ENCODE peak calls at places on chromosomes 12 and 14, in four cellular contexts. L, M, V and P are unnamed samples.

GRCh38 chr14:31933716-31934115 is 143.4 kb upstream of the ARHGAP5 start:
- DNase-seq in M (no peak), V (no peak), L (no peak), P (no peak)

GRCh38 chr14:56224691-56225681 is 106.8 kb downstream of the PELI2 start:
- DNase-seq in L (no peak), V (peak; percentile 57), M (no peak), P (no peak)

GRCh38 chr12:25689996-25690501 is 137.0 kb upstream of the LMNTD1 start:
- DNase-seq in V (peak; percentile 50), M (no peak), L (peak; percentile 30), P (no peak)

GRCh38 chr12:129706716-129707115 is 197.1 kb downstream of the TMEM132D start:
- DNase-seq in L (no peak), M (no peak), V (no peak), P (no peak)

GRCh38 chr12:118874698-118875548 is 106.4 kb upstream of the SRRM4 start:
- DNase-seq in V (no peak), L (no peak), M (no peak), P (peak; percentile 16)

GRCh38 chr12:12266389-12266872 is 413 bp downstream of the LRP6 start:
- DNase-seq in M (no peak), V (no peak), L (no peak), P (no peak)

GRCh38 chr14:37150414-37150813 is 22.0 kb downstream of the SLC25A21 start:
- DNase-seq in L (no peak), M (no peak), V (no peak), P (no peak)

GRCh38 chr12:131834798-131835615 is 6.8 kb downstream of the MMP17 start:
- DNase-seq in M (no peak), V (no peak), L (no peak), P (no peak)

GRCh38 chr12:8038659-8039114 is 6.2 kb downstream of the FOXJ2 start:
- DNase-seq in V (peak; percentile 89), L (peak; percentile 52), M (no peak), P (no peak)

GRCh38 chr14:61632401-61633195 is 62.7 kb upstream of the HIF1A start:
- DNase-seq in V (no peak), L (no peak), M (no peak), P (no peak)

GRCh38 chr12:26868505-26869494 is 35.8 kb upstream of the ITPR2 start:
- DNase-seq in V (no peak), M (no peak), L (no peak), P (no peak)

GRCh38 chr14:51304956-51305355 is 64.9 kb downstream of the TMX1 start:
- DNase-seq in L (no peak), V (no peak), M (no peak), P (no peak)

GRCh38 chr12:107091989-107092641 is 1.2 kb downstream of the CRY1 start:
- DNase-seq in L (peak; percentile 32), V (peak; percentile 72), M (no peak), P (peak; percentile 34)

GRCh38 chr12:32400114-32400672 is 835 bp downstream of the FGD4 start:
- DNase-seq in V (no peak), L (peak; percentile 31), M (no peak), P (no peak)

GRCh38 chr12:58367041-58367440 is 425.7 kb downstream of the ATP23 start:
- DNase-seq in V (no peak), M (no peak), L (no peak), P (no peak)

GRCh38 chr12:44000309-44000952 is 164.6 kb downstream of the TMEM117 start:
- DNase-seq in L (no peak), V (peak; percentile 40), M (no peak), P (peak; percentile 7)

GRCh38 chr12:570237-570925 is 92.9 kb downstream of the NINJ2 start:
- DNase-seq in M (peak; percentile 54), L (peak; percentile 77), V (peak; percentile 59), P (peak; percentile 53)

GRCh38 chr12:39966738-39967137 is 139.1 kb downstream of the SLC2A13 start:
- DNase-seq in L (no peak), M (no peak), V (no peak), P (no peak)

GRCh38 chr12:57213763-57214397 is 2.7 kb upstream of the NXPH4 start:
- DNase-seq in L (no peak), V (no peak), M (no peak), P (no peak)

GRCh38 chr12:123384318-123384993 is 524 bp downstream of the KMT5A start:
- DNase-seq in M (no peak), V (no peak), L (no peak), P (no peak)

GRCh38 chr14:102145395-102145794 is 5.7 kb downstream of the WDR20 start:
- DNase-seq in L (no peak), V (no peak), M (no peak), P (no peak)

GRCh38 chr12:118714051-118714460 is 267.3 kb upstream of the SRRM4 start:
- DNase-seq in L (no peak), M (no peak), V (peak; percentile 12), P (peak; percentile 75)

GRCh38 chr12:71092290-71092689 is 65.5 kb downstream of the TSPAN8 start:
- DNase-seq in M (no peak), V (no peak), L (no peak), P (no peak)

GRCh38 chr12:49808686-49809368 is 19.4 kb downstream of the NCKAP5L start:
- DNase-seq in L (no peak), M (no peak), V (peak; percentile 21), P (peak; percentile 41)

GRCh38 chr14:96497586-96497985 is 4.6 kb upstream of the PAPOLA start:
- DNase-seq in L (no peak), V (no peak), M (no peak), P (no peak)

GRCh38 chr14:93160353-93160801 is 24.3 kb downstream of the MOAP1 start:
- DNase-seq in V (peak; percentile 55), M (no peak), L (no peak), P (no peak)
- TF ChIP-seq CTCF in V (peak; percentile 34), M (no peak), L (no peak), P (peak; percentile 46)

DNA sequence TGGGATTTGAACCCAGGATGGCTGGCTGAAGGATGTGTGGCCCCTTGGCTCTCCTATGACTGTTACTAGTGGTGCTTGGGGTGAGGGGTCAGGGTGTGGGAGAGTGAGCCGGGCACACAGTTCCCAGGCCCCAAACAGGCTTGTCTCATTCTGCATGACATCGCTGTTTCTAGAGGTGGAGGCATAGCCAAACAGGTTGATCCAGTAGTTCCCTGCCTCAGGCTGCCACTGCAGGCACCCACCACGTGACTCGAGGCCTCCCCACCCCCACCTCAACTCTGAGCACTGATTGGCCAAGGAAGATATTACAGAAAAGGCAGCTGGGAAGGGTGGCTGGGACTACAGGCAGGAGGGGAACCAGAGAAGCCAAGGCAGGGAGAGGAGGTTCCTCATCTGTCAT is 102.6 kb downstream of the NCOR2 start:
- DNase-seq in M (no peak), L (no peak), V (no peak), P (no peak)
- TF ChIP-seq CTCF in M (no peak), L (no peak), V (no peak), P (no peak)

DNA sequence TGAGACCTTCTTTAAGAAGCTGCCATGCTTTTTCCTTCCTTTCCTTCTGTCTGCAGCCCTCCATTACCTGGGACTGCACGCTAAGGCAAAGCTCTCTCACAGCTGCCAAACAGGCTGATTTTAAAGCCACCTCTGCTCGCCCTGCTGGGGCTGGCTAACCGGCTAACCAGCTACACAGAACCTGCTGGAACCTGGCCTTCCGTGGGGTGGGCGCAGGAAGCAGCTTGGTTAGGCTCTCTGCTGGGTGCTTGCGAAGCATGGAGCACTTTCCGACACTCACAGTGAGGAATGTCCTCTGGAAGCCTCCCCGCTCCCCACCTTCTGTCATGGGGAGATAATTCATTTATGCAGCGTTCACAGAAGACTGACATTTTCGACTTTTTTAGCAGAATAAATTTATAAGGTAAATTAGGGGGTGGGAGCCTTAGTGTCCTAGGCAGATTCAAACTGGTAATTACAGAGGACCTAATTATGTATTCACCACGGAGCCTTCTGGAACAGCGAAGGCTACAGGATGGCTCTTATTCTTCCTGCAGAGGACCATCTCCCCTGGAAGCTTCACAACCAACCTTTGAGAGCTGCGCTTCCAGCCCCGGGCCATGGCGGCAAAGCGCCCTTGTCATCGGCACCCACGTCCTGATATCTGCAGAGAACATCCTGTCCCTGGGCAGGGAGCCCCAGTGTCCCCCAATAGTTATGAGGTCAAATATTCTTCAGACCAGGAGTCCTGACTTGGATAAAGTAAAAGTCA is 12.4 kb upstream of the BCL11B start:
- DNase-seq in L (no peak), M (no peak), V (no peak), P (no peak)
- TF ChIP-seq CTCF in L (no peak), M (no peak), V (no peak), P (no peak)

DNA sequence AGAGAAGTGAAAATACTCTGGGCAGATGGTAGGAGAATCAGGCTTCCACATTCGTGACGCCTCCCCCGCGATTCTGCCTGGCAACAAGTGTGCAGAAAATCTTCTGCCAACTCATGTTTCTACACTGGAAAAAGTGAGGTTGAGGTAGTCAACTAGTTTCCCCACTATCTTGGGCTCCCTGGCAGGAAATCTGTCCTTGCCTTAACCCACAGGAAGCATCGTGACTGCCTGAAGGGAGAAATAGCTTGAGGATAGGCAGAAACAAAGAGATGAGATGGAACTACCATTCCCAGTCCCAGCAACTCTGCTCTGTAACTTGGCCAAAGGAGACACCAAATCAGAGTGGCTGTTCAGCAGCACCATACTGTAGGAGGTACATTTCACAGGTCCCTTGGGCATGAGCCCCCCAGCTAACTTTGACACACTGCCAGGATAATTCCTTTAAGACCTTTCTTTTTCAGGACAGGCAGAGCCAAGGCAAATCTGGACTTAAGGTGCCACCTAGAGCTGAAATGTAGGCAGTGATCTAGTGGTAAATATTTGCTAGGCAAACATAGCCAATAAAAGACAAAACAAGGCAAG is 205.0 kb downstream of the PTPRO start:
- DNase-seq in M (no peak), L (no peak), V (peak; percentile 25), P (no peak)
- TF ChIP-seq CTCF in M (no peak), L (no peak), V (no peak), P (peak; percentile 36)

GRCh38 chr12:111677186-111677585 is 8.6 kb downstream of the BRAP start:
- DNase-seq in V (no peak), M (no peak), L (no peak), P (no peak)

GRCh38 chr12:111672822-111673381 is 12.9 kb downstream of the BRAP start:
- DNase-seq in L (no peak), M (no peak), V (no peak), P (no peak)

GRCh38 chr12:111673503-111673902 is 12.3 kb downstream of the BRAP start:
- DNase-seq in L (no peak), V (no peak), M (no peak), P (no peak)
- TF ChIP-seq CTCF in L (no peak), V (peak; percentile 9), M (peak; percentile 26), P (peak; percentile 54)

GRCh38 chr12:40986031-40986430 is 202.1 kb upstream of the PDZRN4 start:
- DNase-seq in L (no peak), M (no peak), V (no peak), P (no peak)

DNA sequence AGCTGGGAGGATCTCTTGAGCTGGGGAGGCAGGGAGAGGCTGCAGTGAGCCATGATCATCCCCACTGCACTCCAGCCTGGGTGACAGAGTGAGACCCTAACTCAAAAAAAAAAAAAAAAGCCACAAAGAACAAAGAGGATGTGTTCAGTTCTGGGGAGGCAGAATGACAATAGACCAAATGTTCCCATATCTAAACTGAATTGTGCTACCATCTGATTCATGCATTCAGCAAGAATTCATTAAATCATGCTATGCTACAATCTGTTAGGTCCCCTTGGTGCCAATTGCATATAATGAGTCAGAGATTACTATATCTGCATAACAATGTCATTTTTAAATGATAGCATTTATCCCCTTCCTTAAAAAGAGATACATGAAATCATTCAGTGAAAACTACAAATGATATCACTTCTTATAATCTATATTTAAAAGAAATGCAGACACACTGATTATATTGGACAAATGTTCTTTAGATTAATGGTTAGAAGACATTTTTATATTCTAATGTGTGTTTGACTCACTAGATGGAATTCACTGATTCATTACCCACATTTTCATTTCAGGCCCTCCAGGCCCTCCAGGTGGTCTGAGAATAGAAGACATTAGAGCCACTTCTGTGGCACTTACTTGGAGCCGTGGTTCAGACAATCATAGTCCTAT is 207.6 kb upstream of the PDZRN4 start:
- DNase-seq in V (no peak), M (no peak), L (no peak), P (no peak)
- TF ChIP-seq CTCF in V (no peak), M (no peak), L (no peak), P (no peak)